ENCODE peak calls at places on chromosome 14, in seven cellular contexts. Q, L, U, M, A, E and B are unnamed samples.

GRCh38 chr14:77040995-77041744 is 12.7 kb upstream of the IRF2BPL start:
- DNase-seq in A (no peak), E (no peak), L (no peak), U (no peak), Q (no peak), M (no peak), B (no peak)

GRCh38 chr14:105315211-105315721 is 718 bp downstream of the PACS2 start:
- DNase-seq in E (peak; percentile 92), M (peak; percentile 63), U (peak; percentile 47), L (peak; percentile 52), Q (no peak), A (peak; percentile 73), B (no peak)

GRCh38 chr14:23727566-23728335 is 91.6 kb downstream of the DHRS2 start:
- DNase-seq in Q (peak; percentile 18), A (no peak), L (peak; percentile 43), E (no peak), U (no peak), M (no peak), B (no peak)

GRCh38 chr14:77849711-77850110 is 49.8 kb downstream of the ADCK1 start:
- DNase-seq in M (no peak), E (no peak), L (peak; percentile 21), Q (no peak), U (no peak), A (no peak), B (peak; percentile 30)

GRCh38 chr14:77804592-77804991 is 4.7 kb downstream of the ADCK1 start:
- DNase-seq in U (no peak), L (peak; percentile 15), Q (no peak), A (peak; percentile 84), E (no peak), M (no peak), B (no peak)

GRCh38 chr14:64685364-64686130 is 18.7 kb upstream of the PLEKHG3 start:
- DNase-seq in E (no peak), A (no peak), M (no peak), L (no peak), Q (no peak), U (no peak), B (no peak)

GRCh38 chr14:106174206-106174605 is 647.8 kb downstream of the TMEM121 start:
- DNase-seq in A (no peak), L (no peak), E (no peak), U (no peak), Q (no peak), M (no peak), B (no peak)

GRCh38 chr14:50396636-50397460 is at the start of gene CDKL1:
- DNase-seq in U (peak; percentile 61), M (no peak), A (peak; percentile 84), E (peak; percentile 89), L (peak; percentile 76), Q (no peak), B (no peak)

GRCh38 chr14:23895480-23895879 is 58.1 kb upstream of the DHRS4 start:
- DNase-seq in A (no peak), M (no peak), L (no peak), E (no peak), U (no peak), Q (no peak), B (no peak)

GRCh38 chr14:67704484-67705089 is 2.9 kb downstream of the RDH12 start:
- DNase-seq in L (peak; percentile 54), U (no peak), A (no peak), Q (no peak), M (no peak), E (no peak), B (peak; percentile 17)

GRCh38 chr14:101775756-101776292 is 14.3 kb downstream of the PPP2R5C start:
- DNase-seq in M (no peak), A (no peak), L (no peak), U (no peak), Q (no peak), E (no peak), B (no peak)

GRCh38 chr14:101776315-101776714 is 14.8 kb downstream of the PPP2R5C start:
- DNase-seq in U (no peak), A (no peak), M (no peak), Q (no peak), L (no peak), E (no peak), B (no peak)

GRCh38 chr14:101774006-101774755 is 12.7 kb downstream of the PPP2R5C start:
- DNase-seq in Q (no peak), M (no peak), E (no peak), L (no peak), A (no peak), U (no peak), B (no peak)

GRCh38 chr14:101773378-101773777 is 11.9 kb downstream of the PPP2R5C start:
- DNase-seq in Q (no peak), U (no peak), L (no peak), A (no peak), M (no peak), E (peak; percentile 76), B (no peak)

GRCh38 chr14:101774814-101775213 is 13.3 kb downstream of the PPP2R5C start:
- DNase-seq in M (no peak), A (no peak), Q (no peak), E (no peak), L (no peak), U (no peak), B (no peak)
- H3K4me3 ChIP-seq in M (no peak overlapping the region), A (no peak overlapping the region), Q (no peak overlapping the region), E (no peak overlapping the region), L (no peak overlapping the region), U (no peak overlapping the region), B (no peak overlapping the region)

GRCh38 chr14:80356413-80356812 is 145.1 kb upstream of the DIO2 start:
- DNase-seq in L (no peak), M (no peak), Q (no peak), U (no peak), A (no peak), E (no peak), B (no peak)
- TF ChIP-seq CTCF in L (peak; percentile 33), M (no peak), Q (peak; percentile 46), U (no peak), A (peak; percentile 49), E (no peak), B (peak; percentile 74)

GRCh38 chr14:89309670-89310177 is 107.3 kb downstream of the FOXN3 start:
- DNase-seq in U (no peak), L (no peak), Q (no peak), E (no peak), M (no peak), A (no peak), B (no peak)

GRCh38 chr14:89307409-89307808 is 109.6 kb downstream of the FOXN3 start:
- DNase-seq in L (no peak), E (no peak), Q (no peak), A (no peak), M (no peak), U (no peak), B (no peak)

GRCh38 chr14:89310211-89310610 is 106.8 kb downstream of the FOXN3 start:
- DNase-seq in Q (no peak), A (no peak), U (no peak), M (no peak), E (no peak), L (no peak), B (no peak)

GRCh38 chr14:89304972-89305703 is 111.9 kb downstream of the FOXN3 start:
- DNase-seq in Q (no peak), L (no peak), M (peak; percentile 67), A (no peak), E (no peak), U (peak; percentile 44), B (peak; percentile 63)

DNA sequence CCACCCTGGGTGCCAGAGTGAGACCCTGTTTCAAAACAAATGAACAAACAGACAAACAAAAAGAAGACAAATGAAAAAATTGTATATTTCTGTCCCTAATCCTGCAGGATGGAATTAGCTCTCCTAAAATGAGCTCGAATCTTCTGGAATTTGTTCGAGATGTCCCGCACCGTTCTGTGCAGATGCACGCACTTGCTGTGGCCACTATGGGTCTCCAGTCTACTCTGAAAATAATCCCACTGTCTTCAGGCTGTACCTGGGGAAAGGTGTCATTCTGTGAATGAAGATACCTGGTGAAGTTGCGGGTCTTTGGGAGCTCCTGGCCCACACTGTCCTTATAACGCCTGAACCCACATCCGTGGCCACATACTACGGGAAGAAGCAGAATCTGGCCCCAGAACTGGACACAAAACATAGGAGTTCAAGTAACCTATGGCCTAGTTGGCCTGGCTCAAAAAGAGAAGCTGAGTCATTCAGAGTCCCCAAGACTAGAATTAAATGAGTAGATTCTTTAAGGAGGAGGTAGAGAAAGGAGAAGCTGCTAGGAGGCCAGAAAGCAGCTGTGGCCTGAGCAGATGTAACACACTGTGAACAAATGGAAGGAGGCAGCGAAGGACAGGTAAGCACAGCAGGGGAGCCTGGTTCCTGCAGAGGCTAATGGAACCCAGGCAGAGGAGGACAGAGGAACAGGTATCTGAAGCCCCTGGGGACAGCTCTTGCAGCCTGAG is 108.6 kb downstream of the FOXN3 start:
- DNase-seq in U (no peak), E (no peak), M (no peak), Q (no peak), L (no peak), A (no peak), B (no peak)
- H3K4me3 ChIP-seq in U (no peak overlapping the region), E (no peak overlapping the region), M (no peak overlapping the region), Q (no peak overlapping the region), L (no peak overlapping the region), A (no peak overlapping the region), B (no peak overlapping the region)

GRCh38 chr14:51996148-51996746 is 6.9 kb downstream of the RTRAF start:
- DNase-seq in A (no peak), U (no peak), M (no peak), Q (no peak), E (no peak), L (no peak), B (no peak)
- TF ChIP-seq CTCF in A (peak; percentile 21), U (peak; percentile 64), M (peak; percentile 45), Q (peak; percentile 53), E (no peak), L (peak; percentile 27), B (peak; percentile 64)

GRCh38 chr14:22489957-22490950 is 98.8 kb downstream of the DAD1 start:
- DNase-seq in E (no peak), M (no peak), U (no peak), A (no peak), Q (no peak), L (no peak), B (no peak)
- H3K4me3 ChIP-seq in E (no peak overlapping the region), M (no peak overlapping the region), U (no peak overlapping the region), A (no peak overlapping the region), Q (no peak overlapping the region), L (no peak overlapping the region), B (no peak overlapping the region)

DNA sequence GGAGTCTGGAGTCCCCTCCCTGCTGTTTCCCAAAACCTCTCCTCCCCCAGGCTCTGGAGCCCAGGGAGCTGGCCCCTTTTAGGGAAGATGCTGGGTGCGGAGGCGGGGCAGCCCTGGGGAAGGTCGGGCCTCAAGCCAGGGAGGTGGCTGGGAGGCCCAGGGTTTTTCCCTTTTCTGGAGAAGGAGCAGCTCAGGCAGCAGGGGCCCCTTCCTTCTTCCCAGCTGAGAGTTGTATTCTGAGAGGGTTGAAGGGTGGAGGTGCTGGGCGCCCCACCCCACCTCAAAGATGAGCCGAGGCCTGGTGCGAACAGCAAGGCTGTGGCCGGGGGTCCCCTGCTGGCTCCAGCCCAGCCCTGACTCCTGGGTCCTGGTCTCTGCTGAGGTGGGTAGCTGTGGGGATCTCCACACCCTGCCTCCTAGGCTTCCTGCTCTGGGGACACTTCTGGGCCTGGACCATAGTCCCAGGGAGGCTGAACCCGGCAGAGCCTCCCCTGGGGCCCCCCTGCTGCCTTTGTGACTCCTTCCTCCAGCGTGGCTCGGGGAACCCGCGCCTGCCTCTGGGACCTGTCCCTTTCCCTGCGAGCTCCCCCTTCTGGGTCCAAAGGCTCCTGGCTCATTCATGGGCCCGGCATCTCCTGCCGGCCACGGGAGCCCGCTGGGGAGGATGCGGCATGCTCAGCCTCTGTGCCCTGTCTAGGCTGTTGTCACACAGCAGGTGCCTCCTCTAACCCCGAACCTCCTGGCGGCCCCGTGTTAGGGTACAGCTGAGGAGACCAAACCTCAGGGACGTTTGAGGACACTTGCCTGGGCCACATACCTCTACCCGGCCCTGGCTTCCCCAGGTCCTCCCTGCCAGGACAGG is 4.4 kb downstream of the TRMT61A start:
- DNase-seq in M (no peak), A (no peak), U (no peak), E (no peak), Q (no peak), L (no peak), B (no peak)
- TF ChIP-seq CTCF in M (no peak), A (no peak), U (no peak), E (no peak), Q (no peak), L (no peak), B (no peak)